ENCODE peak calls at places on chromosome X, in seven cellular contexts. Q, T, F, M, U, W and A are unnamed samples.

GRCh38 chrX:38620623-38621022 is 59.3 kb downstream of the TSPAN7 start:
- DNase-seq in Q (no peak), T (no peak), F (no peak), M (no peak), U (no peak), W (no peak), A (no peak)

GRCh38 chrX:19774905-19775304 is 112.5 kb downstream of the SH3KBP1 start:
- DNase-seq in Q (no peak), T (no peak), F (no peak), M (no peak), U (no peak), W (no peak), A (no peak)

GRCh38 chrX:50762578-50762977 is 51.4 kb downstream of the SHROOM4 start:
- DNase-seq in Q (no peak), T (no peak), F (no peak), M (no peak), U (no peak), W (no peak), A (no peak)

GRCh38 chrX:112081781-112082482 is 644 bp downstream of the TRPC5 start:
- DNase-seq in Q (no peak), T (no peak), F (no peak), M (no peak), U (peak; percentile 61), W (no peak), A (no peak)

GRCh38 chrX:100731441-100732281 is at the start of gene SYTL4:
- DNase-seq in Q (peak; percentile 22), T (no peak), F (no peak), M (no peak), U (peak; percentile 49), W (no peak), A (no peak)

GRCh38 chrX:10017866-10018265 is 50.7 kb downstream of the CLDN34 start:
- DNase-seq in Q (peak; percentile 81), T (no peak), F (no peak), M (no peak), U (no peak), W (no peak), A (peak; percentile 60)

GRCh38 chrX:77431227-77431626 is 16.0 kb upstream of the FGF16 start:
- DNase-seq in Q (peak; percentile 75), T (no peak), F (no peak), M (peak; percentile 15), U (no peak), W (no peak), A (peak; percentile 27)

GRCh38 chrX:7996414-7996813 is 69.2 kb upstream of the PNPLA4 start:
- DNase-seq in Q (peak; percentile 45), T (no peak), F (no peak), M (no peak), U (peak; percentile 43), W (no peak), A (peak; percentile 38)

GRCh38 chrX:69093960-69094935 is 71.0 kb downstream of the PJA1 start:
- DNase-seq in Q (peak; percentile 70), T (no peak), F (no peak), M (no peak), U (peak; percentile 46), W (no peak), A (peak; percentile 58)

GRCh38 chrX:110287605-110288004 is 30.3 kb downstream of the AMMECR1 start:
- DNase-seq in Q (peak; percentile 77), T (no peak), F (no peak), M (no peak), U (no peak), W (no peak), A (peak; percentile 72)

GRCh38 chrX:7228226-7228625 is 80.3 kb upstream of the PUDP start:
- DNase-seq in Q (no peak), T (no peak), F (no peak), M (no peak), U (no peak), W (no peak), A (no peak)

GRCh38 chrX:148552775-148553174 is 52.4 kb downstream of the AFF2 start:
- DNase-seq in Q (no peak), T (no peak), F (no peak), M (no peak), U (no peak), W (no peak), A (no peak)

GRCh38 chrX:24259544-24260240 is 54.2 kb downstream of the SUPT20HL2 start:
- DNase-seq in Q (peak; percentile 76), T (no peak), F (no peak), M (peak; percentile 35), U (peak; percentile 32), W (no peak), A (peak; percentile 67)

GRCh38 chrX:14922437-14922836 is 49.2 kb downstream of the MOSPD2 start:
- DNase-seq in Q (peak; percentile 84), T (no peak), F (no peak), M (no peak), U (no peak), W (no peak), A (peak; percentile 86)

GRCh38 chrX:332916-333610 is 14.5 kb upstream of the GTPBP6 start:
- DNase-seq in Q (no peak), T (no peak), F (no peak), M (no peak), U (no peak), W (peak; percentile 5), A (no peak)

GRCh38 chrX:20363003-20363674 is 96.4 kb upstream of the RPS6KA3 start:
- DNase-seq in Q (peak; percentile 31), T (no peak), F (no peak), M (no peak), U (no peak), W (no peak), A (no peak)

GRCh38 chrX:49915352-49916222 is 6.8 kb upstream of the CLCN5 start:
- DNase-seq in Q (peak; percentile 63), T (peak; percentile 24), F (no peak), M (no peak), U (peak; percentile 49), W (no peak), A (peak; percentile 48)

GRCh38 chrX:44873415-44874270 is 655 bp downstream of the KDM6A start:
- DNase-seq in Q (peak; percentile 46), T (peak; percentile 12), F (no peak), M (no peak), U (peak; percentile 53), W (no peak), A (peak; percentile 51)

GRCh38 chrX:43064096-43064495 is 286.1 kb upstream of the PPP1R2C start:
- DNase-seq in Q (no peak), T (no peak), F (no peak), M (no peak), U (no peak), W (no peak), A (peak; percentile 18)

GRCh38 chrX:38233891-38234807 is 13.5 kb upstream of the SRPX start:
- DNase-seq in Q (peak; percentile 63), T (no peak), F (no peak), M (no peak), U (no peak), W (no peak), A (peak; percentile 67)

GRCh38 chrX:49171752-49172279 is at the start of gene PLP2:
- DNase-seq in Q (peak; percentile 53), T (peak; percentile 67), F (peak; percentile 34), M (no peak), U (peak; percentile 27), W (no peak), A (peak; percentile 67)

GRCh38 chrX:22950278-22951266 is 49.2 kb upstream of the DDX53 start:
- DNase-seq in Q (peak; percentile 66), T (no peak), F (no peak), M (peak; percentile 47), U (no peak), W (no peak), A (peak; percentile 89)

GRCh38 chrX:20521245-20521644 is 254.5 kb upstream of the RPS6KA3 start:
- DNase-seq in Q (peak; percentile 64), T (no peak), F (no peak), M (no peak), U (no peak), W (no peak), A (peak; percentile 60)

GRCh38 chrX:46978341-46979291 is 66.4 kb downstream of the JADE3 start:
- DNase-seq in Q (peak; percentile 76), T (peak; percentile 66), F (peak; percentile 55), M (peak; percentile 32), U (peak; percentile 64), W (peak; percentile 75), A (peak; percentile 73)

GRCh38 chrX:56795309-56795868 is 66.3 kb downstream of the NBDY start:
- DNase-seq in Q (no peak), T (no peak), F (no peak), M (no peak), U (no peak), W (no peak), A (no peak)

GRCh38 chrX:110418857-110419249 is 60.2 kb downstream of the RTL9 start:
- DNase-seq in Q (peak; percentile 85), T (no peak), F (no peak), M (no peak), U (no peak), W (no peak), A (peak; percentile 80)

GRCh38 chrX:30957753-30958152 is 68.7 kb upstream of the TAB3 start:
- DNase-seq in Q (peak; percentile 13), T (no peak), F (no peak), M (no peak), U (no peak), W (no peak), A (peak; percentile 46)